ENCODE peak calls at places on chromosomes 1 and 21, in four cellular contexts. N, J, K and B are unnamed samples.

GRCh38 chr21:28110074-28110473 is 882.6 kb downstream of the LTN1 start:
- DNase-seq in J (no peak), K (no peak), N (no peak), B (no peak)

GRCh38 chr1:116762781-116763115 is 8.5 kb downstream of the CD2 start:
- DNase-seq in N (no peak), J (no peak), K (no peak), B (no peak)

GRCh38 chr21:25191141-25191540 is 416.1 kb downstream of the MRPL39 start:
- DNase-seq in K (no peak), J (no peak), N (no peak), B (no peak)

GRCh38 chr1:216902669-216903388 is 179.6 kb upstream of the ESRRG start:
- DNase-seq in N (no peak), J (no peak), K (no peak), B (no peak)

GRCh38 chr1:36183309-36183856 is 27.4 kb downstream of the MAP7D1 start:
- DNase-seq in N (no peak), K (no peak), J (no peak), B (no peak)

GRCh38 chr21:43206231-43207042 is 37.6 kb downstream of the CRYAA start:
- DNase-seq in K (peak), N (no peak), J (no peak), B (no peak)

GRCh38 chr1:41844781-41845180 is 73.9 kb downstream of the HIVEP3 start:
- DNase-seq in J (no peak), K (no peak), N (no peak), B (no peak)

GRCh38 chr1:116255486-116255885 is 117.6 kb upstream of the ATP1A1 start:
- DNase-seq in K (no peak), J (no peak), N (no peak), B (no peak)

GRCh38 chr1:247535402-247535801 is 838 bp downstream of the OR2C3 start:
- DNase-seq in K (no peak), J (no peak), N (no peak), B (no peak)

GRCh38 chr1:235929216-235929615 is 62.5 kb upstream of the LYST start:
- DNase-seq in J (no peak), N (no peak), K (no peak), B (no peak)

GRCh38 chr1:219050268-219050917 is 123.3 kb upstream of the LYPLAL1 start:
- DNase-seq in N (no peak), J (no peak), K (no peak), B (no peak)

GRCh38 chr1:118300808-118301207 is 115.8 kb upstream of the SPAG17 start:
- DNase-seq in N (no peak), K (no peak), J (no peak), B (no peak)

GRCh38 chr1:167708940-167709389 is 12.8 kb upstream of the MPZL1 start:
- DNase-seq in K (no peak), N (no peak), J (no peak), B (no peak)

GRCh38 chr1:235327559-235328270 is at the start of gene ARID4B:
- DNase-seq in K (no peak), N (peak), J (no peak), B (no peak)

GRCh38 chr1:23732363-23733224 is 10.7 kb upstream of the ELOA start:
- DNase-seq in N (no peak), J (no peak), K (no peak), B (no peak)

GRCh38 chr1:214857716-214858115 is 224.8 kb upstream of the KCNK2 start:
- DNase-seq in J (no peak), N (no peak), K (no peak), B (no peak)

GRCh38 chr1:202158810-202159533 is 1.4 kb downstream of the PTPN7 start:
- DNase-seq in N (no peak), K (no peak), J (peak), B (no peak)

GRCh38 chr1:154951901-154952657 is 3.8 kb downstream of the PBXIP1 start:
- DNase-seq in K (no peak), J (peak), N (no peak), B (no peak)

GRCh38 chr1:117710710-117711109 is 104.9 kb downstream of the TENT5C start:
- DNase-seq in K (no peak), J (no peak), N (no peak), B (no peak)

GRCh38 chr1:201670517-201670916 is 131.6 kb downstream of the NAV1 start:
- DNase-seq in J (no peak), K (no peak), N (no peak), B (no peak)

GRCh38 chr1:191145834-191146233 is 668.2 kb upstream of the BRINP3 start:
- DNase-seq in J (no peak), K (no peak), N (no peak), B (no peak)

GRCh38 chr1:84077476-84078107 is 66.5 kb upstream of the PRKACB start:
- DNase-seq in N (peak), J (peak), K (peak), B (no peak)

GRCh38 chr21:14587266-14587665 is 41.2 kb upstream of the SAMSN1 start:
- DNase-seq in J (no peak), N (no peak), K (no peak), B (no peak)

GRCh38 chr1:89995595-89996397 is 886 bp downstream of the ZNF326 start:
- DNase-seq in K (no peak), J (no peak), N (no peak), B (no peak)

GRCh38 chr1:55481634-55482033 is 266.5 kb upstream of the USP24 start:
- DNase-seq in J (no peak), N (no peak), K (no peak), B (no peak)

GRCh38 chr1:173103006-173103405 is 52.3 kb upstream of the TNFSF18 start:
- DNase-seq in J (no peak), N (no peak), K (no peak), B (no peak)

GRCh38 chr1:154943649-154944421 is 7.3 kb upstream of the PMVK start:
- DNase-seq in K (peak), J (peak), N (no peak), B (no peak)

GRCh38 chr1:206808615-206809014 is 36.3 kb upstream of the IL10 start:
- DNase-seq in J (peak), N (no peak), K (peak), B (peak)

GRCh38 chr1:206812456-206812855 is 40.2 kb upstream of the IL10 start:
- DNase-seq in K (no peak), N (no peak), J (no peak), B (no peak)

GRCh38 chr1:206814716-206815341 is 42.5 kb upstream of the IL10 start:
- DNase-seq in J (no peak), K (no peak), N (no peak), B (no peak)

GRCh38 chr1:206805357-206805756 is 33.1 kb upstream of the IL10 start:
- DNase-seq in K (no peak), N (no peak), J (no peak), B (no peak)

DNA sequence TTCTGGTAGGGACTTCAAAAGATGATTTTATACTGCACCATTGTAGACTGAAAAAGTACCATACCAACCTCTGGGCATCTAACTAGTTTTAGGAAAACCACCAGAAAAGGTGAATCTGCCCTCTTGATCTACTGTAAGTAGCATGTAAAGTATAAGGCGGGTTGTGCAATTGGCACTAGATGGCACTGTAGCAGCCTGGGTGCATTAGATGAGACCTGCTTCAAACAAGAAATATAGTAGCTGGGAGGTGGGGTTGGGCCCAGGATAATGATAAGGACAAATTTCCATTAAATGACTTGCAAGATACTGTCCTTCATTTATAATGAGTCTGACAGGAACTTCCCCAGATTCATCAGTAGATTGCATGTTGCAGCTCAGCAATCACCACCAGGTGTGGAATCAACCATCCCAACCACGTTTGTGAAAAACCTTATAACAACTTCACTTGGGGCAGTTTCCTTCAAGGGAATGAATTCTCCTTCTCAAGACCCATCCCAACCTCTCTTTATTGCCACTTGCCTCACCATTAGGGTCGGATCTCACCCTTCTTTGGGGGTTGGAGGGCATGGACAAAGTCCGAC is 37.3 kb upstream of the IL10 start:
- DNase-seq in N (no peak), K (no peak), J (peak), B (peak)
- TF ChIP-seq CTCF in N (peak), K (no peak), J (peak), B (peak)

GRCh38 chr1:180141381-180141934 is 13.2 kb upstream of the QSOX1 start:
- DNase-seq in K (no peak), J (no peak), N (no peak), B (no peak)

GRCh38 chr1:180145446-180145845 is 9.2 kb upstream of the QSOX1 start:
- DNase-seq in K (no peak), N (no peak), J (no peak), B (no peak)

GRCh38 chr1:180143359-180143758 is 11.3 kb upstream of the QSOX1 start:
- DNase-seq in J (no peak), N (no peak), K (no peak), B (no peak)

DNA sequence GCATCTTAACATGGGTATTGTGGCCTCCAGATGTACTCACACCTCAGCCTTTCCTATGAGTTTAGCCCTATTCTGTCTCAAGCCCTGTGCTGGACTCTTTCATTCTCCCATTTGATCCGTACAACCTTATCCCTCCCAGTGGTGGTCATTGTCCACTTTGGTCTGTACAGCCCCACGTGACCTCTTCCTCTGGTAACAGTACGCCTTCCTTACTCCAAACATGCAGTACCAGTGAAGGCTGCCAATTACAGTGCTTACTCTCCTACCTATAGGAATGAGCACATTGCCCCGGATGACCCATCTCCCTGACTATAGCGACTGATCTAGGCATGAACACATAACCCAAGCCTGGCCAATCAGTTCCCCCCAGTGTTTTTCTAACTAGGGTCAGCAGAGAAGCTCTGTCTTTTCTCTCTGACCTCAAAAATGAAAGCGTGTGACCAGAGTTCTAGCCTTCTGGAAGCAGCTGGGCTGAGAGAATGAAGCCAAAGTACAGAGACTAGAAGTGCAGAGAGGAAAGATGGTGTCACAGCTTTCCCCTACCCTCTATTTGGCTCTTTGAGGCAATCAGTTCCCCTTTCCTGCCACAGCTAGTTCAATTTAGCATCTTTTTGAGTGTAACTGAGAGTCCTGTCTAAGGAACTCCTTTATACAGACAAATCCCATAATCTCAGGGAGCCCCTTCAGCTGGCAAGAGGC is 9.9 kb upstream of the QSOX1 start:
- DNase-seq in N (no peak), J (no peak), K (no peak), B (no peak)
- H3K27ac ChIP-seq in N (no peak), J (no peak), K (no peak), B (no peak)

GRCh38 chr1:53320646-53321045 is 7.2 kb downstream of the LRP8 start:
- DNase-seq in J (no peak), K (no peak), N (no peak), B (no peak)

GRCh38 chr1:53321776-53322602 is 5.9 kb downstream of the LRP8 start:
- DNase-seq in K (no peak), N (no peak), J (no peak), B (no peak)

GRCh38 chr1:53319296-53320101 is 8.4 kb downstream of the LRP8 start:
- DNase-seq in J (no peak), K (no peak), N (no peak), B (no peak)

GRCh38 chr1:53323316-53323715 is 4.6 kb downstream of the LRP8 start:
- DNase-seq in J (no peak), K (no peak), N (no peak), B (no peak)

GRCh38 chr1:53321366-53321765 is 6.5 kb downstream of the LRP8 start:
- DNase-seq in N (no peak), K (no peak), J (no peak), B (no peak)
- TF ChIP-seq CTCF in N (no peak), K (no peak), J (peak), B (no peak)

GRCh38 chr1:170586942-170587593 is 55.1 kb downstream of the GORAB start:
- DNase-seq in J (no peak), N (no peak), K (peak), B (no peak)

GRCh38 chr1:170581041-170581440 is 49.1 kb downstream of the GORAB start:
- DNase-seq in K (no peak), N (no peak), J (no peak), B (no peak)

GRCh38 chr1:170583186-170583585 is 51.2 kb downstream of the GORAB start:
- DNase-seq in N (no peak), J (no peak), K (no peak), B (no peak)

GRCh38 chr1:170590921-170591705 is 59.1 kb downstream of the GORAB start:
- DNase-seq in N (no peak), K (no peak), J (no peak), B (no peak)

GRCh38 chr1:170586321-170586855 is 54.4 kb downstream of the GORAB start:
- DNase-seq in J (no peak), N (peak), K (peak), B (no peak)
- H3K27ac ChIP-seq in J (no peak), N (peak), K (no peak), B (no peak)

GRCh38 chr1:26788515-26788785 is 700 bp downstream of the PIGV start:
- DNase-seq in K (no peak), N (no peak), J (no peak), B (no peak)
- TF ChIP-seq CTCF in K (no peak), N (no peak), J (no peak), B (no peak)

GRCh38 chr1:223754681-223755431 is 42.5 kb downstream of the CAPN2 start:
- DNase-seq in J (no peak), K (no peak), N (no peak), B (no peak)
- H3K27ac ChIP-seq in J (no peak), K (no peak), N (no peak), B (no peak)

DNA sequence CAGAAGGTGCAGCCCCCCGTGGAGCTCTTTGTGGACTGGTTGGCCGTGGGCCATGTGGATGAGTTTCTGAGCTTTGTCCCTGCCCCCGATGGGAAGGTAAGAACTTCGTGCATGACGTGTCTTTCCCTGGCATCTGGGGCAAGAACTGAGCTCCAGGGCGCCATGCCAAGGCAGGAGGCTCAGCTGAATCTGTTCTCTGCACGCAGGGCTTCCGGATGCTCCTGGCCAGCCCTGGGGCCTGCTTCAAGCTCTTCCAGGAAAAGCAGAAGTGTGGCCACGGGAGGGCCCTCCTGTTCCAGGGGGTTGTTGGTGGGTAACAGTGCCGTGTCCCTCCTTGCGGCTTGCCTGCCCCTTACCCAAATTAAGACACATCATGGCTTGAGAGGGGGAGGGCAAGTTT is 27.7 kb downstream of the PADI3 start:
- DNase-seq in J (no peak), N (no peak), K (no peak), B (no peak)
- TF ChIP-seq CTCF in J (no peak), N (no peak), K (no peak), B (no peak)

DNA sequence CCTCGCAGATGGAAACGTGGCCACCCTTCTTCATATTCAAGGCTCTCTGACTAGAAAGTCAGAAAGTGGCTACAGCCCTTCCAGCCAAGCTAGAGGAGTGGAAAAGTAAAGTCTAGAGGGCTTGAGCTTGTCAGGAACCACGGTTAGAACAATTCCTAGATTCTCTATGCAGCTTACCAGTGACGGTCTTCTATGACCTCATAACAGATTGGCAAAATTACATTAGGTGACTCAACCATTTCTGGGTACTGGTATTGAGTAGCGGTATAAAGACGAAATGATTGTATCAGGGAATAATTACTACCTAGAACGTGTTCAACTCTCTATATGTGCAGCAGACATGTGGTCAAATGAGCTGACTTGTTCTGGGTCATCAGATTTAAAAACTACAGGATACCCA is 155.0 kb upstream of the RUNX1 start:
- DNase-seq in N (no peak), J (no peak), K (no peak), B (no peak)
- H3K27ac ChIP-seq in N (peak), J (no peak), K (no peak), B (no peak)